ENCODE peak calls at places on chromosomes 16 and 17, in four cellular contexts. One of them, this sample, is unnamed.
A peak's percentile ranks its signal among the peaks of the same experiment; 100 is the strongest.

GRCh38 chr17:77501751-77502625 is 361.2 kb downstream of the SEC14L1 start:
- DNase-seq in GM06990: peak; percentile 9
- DNase-seq in AG04450: no peak
- DNase-seq in dorsolateral prefrontal cortex: peak; percentile 27
- DNase-seq in this sample: no peak

GRCh38 chr17:77499699-77500435 is 359.1 kb downstream of the SEC14L1 start:
- DNase-seq in GM06990: peak; percentile 8
- DNase-seq in AG04450: no peak
- DNase-seq in dorsolateral prefrontal cortex: peak; percentile 35
- DNase-seq in this sample: no peak

GRCh38 chr16:25126820-25127232 is 15.3 kb downstream of the LCMT1 start:
- DNase-seq in GM06990: no peak
- DNase-seq in AG04450: peak; percentile 54
- DNase-seq in dorsolateral prefrontal cortex: peak; percentile 63
- DNase-seq in this sample: peak; percentile 12

GRCh38 chr17:80892900-80893603 is 98.6 kb upstream of the CHMP6 start:
- DNase-seq in GM06990: no peak
- DNase-seq in AG04450: peak; percentile 13
- DNase-seq in dorsolateral prefrontal cortex: no peak
- DNase-seq in this sample: no peak

GRCh38 chr17:3038941-3039340 is 24.5 kb downstream of the OR1D5 start:
- DNase-seq in GM06990: no peak
- DNase-seq in AG04450: no peak
- DNase-seq in dorsolateral prefrontal cortex: no peak
- DNase-seq in this sample: no peak

GRCh38 chr16:72876981-72877373 is 171.0 kb downstream of the ZFHX3 start:
- DNase-seq in GM06990: no peak
- DNase-seq in AG04450: no peak
- DNase-seq in dorsolateral prefrontal cortex: no peak
- DNase-seq in this sample: no peak

GRCh38 chr16:87344931-87345631 is 27.9 kb upstream of the C16orf95 start:
- DNase-seq in GM06990: no peak
- DNase-seq in AG04450: no peak
- DNase-seq in dorsolateral prefrontal cortex: no peak
- DNase-seq in this sample: peak; percentile 21

GRCh38 chr16:54073356-54073755 is 213.2 kb downstream of the IRX3 start:
- DNase-seq in GM06990: no peak
- DNase-seq in AG04450: no peak
- DNase-seq in dorsolateral prefrontal cortex: no peak
- DNase-seq in this sample: no peak

GRCh38 chr16:46690281-46691178 is 1.1 kb downstream of the ORC6 start:
- DNase-seq in GM06990: no peak
- DNase-seq in AG04450: no peak
- DNase-seq in dorsolateral prefrontal cortex: no peak
- DNase-seq in this sample: no peak

GRCh38 chr17:21119247-21119944 is 7.4 kb upstream of the DHRS7B start:
- DNase-seq in GM06990: no peak
- DNase-seq in AG04450: peak; percentile 18
- DNase-seq in dorsolateral prefrontal cortex: peak; percentile 60
- DNase-seq in this sample: peak; percentile 41

GRCh38 chr16:83336630-83337029 is 471.1 kb upstream of the HSBP1 start:
- DNase-seq in GM06990: no peak
- DNase-seq in AG04450: peak; percentile 1
- DNase-seq in dorsolateral prefrontal cortex: no peak
- DNase-seq in this sample: no peak

GRCh38 chr16:84818989-84819643 is 669 bp upstream of the CRISPLD2 start:
- DNase-seq in GM06990: no peak
- DNase-seq in AG04450: no peak
- DNase-seq in dorsolateral prefrontal cortex: no peak
- DNase-seq in this sample: no peak

GRCh38 chr17:27544350-27545131 is 86.4 kb upstream of the LGALS9 start:
- DNase-seq in GM06990: peak; percentile 87
- DNase-seq in AG04450: no peak
- DNase-seq in dorsolateral prefrontal cortex: no peak
- DNase-seq in this sample: no peak

GRCh38 chr17:27633312-27634025 is 2.5 kb downstream of the LGALS9 start:
- DNase-seq in GM06990: no peak
- DNase-seq in AG04450: no peak
- DNase-seq in dorsolateral prefrontal cortex: no peak
- DNase-seq in this sample: no peak

GRCh38 chr17:56172517-56172982 is 19.3 kb downstream of the ANKFN1 start:
- DNase-seq in GM06990: no peak
- DNase-seq in AG04450: no peak
- DNase-seq in dorsolateral prefrontal cortex: no peak
- DNase-seq in this sample: no peak

GRCh38 chr16:19753815-19754643 is 36.0 kb downstream of the IQCK start:
- DNase-seq in GM06990: no peak
- DNase-seq in AG04450: no peak
- DNase-seq in dorsolateral prefrontal cortex: no peak
- DNase-seq in this sample: no peak

GRCh38 chr16:47787695-47788094 is 326.6 kb downstream of the PHKB start:
- DNase-seq in GM06990: no peak
- DNase-seq in AG04450: no peak
- DNase-seq in dorsolateral prefrontal cortex: no peak
- DNase-seq in this sample: no peak

GRCh38 chr17:82671071-82671470 is 22.8 kb upstream of the WDR45B start:
- DNase-seq in GM06990: no peak
- DNase-seq in AG04450: no peak
- DNase-seq in dorsolateral prefrontal cortex: no peak
- DNase-seq in this sample: no peak

GRCh38 chr17:29148257-29148789 is 31.9 kb downstream of the MYO18A start:
- DNase-seq in GM06990: no peak
- DNase-seq in AG04450: no peak
- DNase-seq in dorsolateral prefrontal cortex: no peak
- DNase-seq in this sample: no peak

GRCh38 chr16:50154369-50154947 is 1.4 kb downstream of the TENT4B start:
- DNase-seq in GM06990: no peak
- DNase-seq in AG04450: no peak
- DNase-seq in dorsolateral prefrontal cortex: no peak
- DNase-seq in this sample: no peak

GRCh38 chr17:37478187-37478586 is 11.5 kb upstream of the DUSP14 start:
- DNase-seq in GM06990: no peak
- DNase-seq in AG04450: no peak
- DNase-seq in dorsolateral prefrontal cortex: no peak
- DNase-seq in this sample: no peak

GRCh38 chr17:5533486-5534315 is 47.3 kb downstream of the MIS12 start:
- DNase-seq in GM06990: no peak
- DNase-seq in AG04450: no peak
- DNase-seq in dorsolateral prefrontal cortex: no peak
- DNase-seq in this sample: no peak

GRCh38 chr17:61984826-61985225 is 57.0 kb upstream of the INTS2 start:
- DNase-seq in GM06990: no peak
- DNase-seq in AG04450: no peak
- DNase-seq in dorsolateral prefrontal cortex: no peak
- DNase-seq in this sample: no peak

GRCh38 chr17:39668141-39668924 is at the start of gene PNMT:
- DNase-seq in GM06990: peak; percentile 69
- DNase-seq in AG04450: no peak
- DNase-seq in dorsolateral prefrontal cortex: no peak
- DNase-seq in this sample: peak; percentile 75

GRCh38 chr17:7435676-7436555 is 681 bp downstream of the TMEM102 start:
- DNase-seq in GM06990: peak; percentile 83
- DNase-seq in AG04450: no peak
- DNase-seq in dorsolateral prefrontal cortex: no peak
- DNase-seq in this sample: peak; percentile 78

GRCh38 chr17:7438050-7438614 is 1.2 kb upstream of the FGF11 start:
- DNase-seq in GM06990: peak; percentile 42
- DNase-seq in AG04450: no peak
- DNase-seq in dorsolateral prefrontal cortex: no peak
- DNase-seq in this sample: no peak

GRCh38 chr17:7436556-7437368 is 1.5 kb downstream of the TMEM102 start:
- DNase-seq in GM06990: peak; percentile 89
- DNase-seq in AG04450: no peak
- DNase-seq in dorsolateral prefrontal cortex: peak; percentile 71
- DNase-seq in this sample: peak; percentile 70

GRCh38 chr17:7438656-7439460 is 454 bp upstream of the FGF11 start:
- DNase-seq in GM06990: no peak
- DNase-seq in AG04450: no peak
- DNase-seq in dorsolateral prefrontal cortex: no peak
- DNase-seq in this sample: no peak

DNA sequence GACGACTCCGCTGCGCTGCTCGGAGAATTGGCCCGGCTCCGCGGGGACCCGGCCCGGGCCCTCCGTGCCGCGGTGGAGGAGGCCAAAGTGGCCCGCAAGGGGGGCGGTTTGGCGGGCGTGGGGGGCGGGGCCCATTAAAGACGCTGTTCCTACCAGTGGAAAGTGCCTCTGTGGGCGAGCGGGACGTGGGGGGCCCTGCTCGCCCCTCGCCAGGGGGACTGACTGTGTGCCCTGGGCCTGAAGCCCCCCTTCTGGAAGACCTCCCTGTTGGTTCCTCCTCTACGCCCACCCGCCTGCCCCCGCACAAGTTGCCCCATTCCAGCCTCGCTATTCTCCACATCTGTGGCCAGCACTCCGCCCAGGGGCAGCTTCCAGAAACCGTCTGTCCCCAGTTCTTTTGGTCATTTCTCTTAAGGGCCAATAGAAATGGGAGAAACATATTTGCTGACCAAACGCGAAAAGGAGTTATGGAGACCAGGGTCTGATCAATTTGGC is 1.9 kb upstream of the FGF11 start:
- DNase-seq in GM06990: no peak
- DNase-seq in AG04450: no peak
- DNase-seq in dorsolateral prefrontal cortex: no peak
- DNase-seq in this sample: no peak
- H3K27me3 ChIP-seq in GM06990: no peaks in the 10 kb centered on the region
- H3K27me3 ChIP-seq in AG04450: peaks cover 31% of the 10 kb centered on the region
- H3K27me3 ChIP-seq in dorsolateral prefrontal cortex: peaks cover 57% of the 10 kb centered on the region
- H3K27me3 ChIP-seq in this sample: peaks cover 6% of the 10 kb centered on the region

GRCh38 chr16:80369138-80369537 is 171.7 kb upstream of the DYNLRB2 start:
- DNase-seq in GM06990: no peak
- DNase-seq in AG04450: no peak
- DNase-seq in dorsolateral prefrontal cortex: no peak
- DNase-seq in this sample: no peak

GRCh38 chr16:80362816-80363215 is 178.0 kb upstream of the DYNLRB2 start:
- DNase-seq in GM06990: no peak
- DNase-seq in AG04450: no peak
- DNase-seq in dorsolateral prefrontal cortex: no peak
- DNase-seq in this sample: no peak

GRCh38 chr16:80369559-80369958 is 171.2 kb upstream of the DYNLRB2 start:
- DNase-seq in GM06990: no peak
- DNase-seq in AG04450: peak; percentile 38
- DNase-seq in dorsolateral prefrontal cortex: no peak
- DNase-seq in this sample: no peak

GRCh38 chr16:80366023-80366422 is 174.8 kb upstream of the DYNLRB2 start:
- DNase-seq in GM06990: no peak
- DNase-seq in AG04450: no peak
- DNase-seq in dorsolateral prefrontal cortex: no peak
- DNase-seq in this sample: no peak

GRCh38 chr16:80367037-80367658 is 173.6 kb upstream of the DYNLRB2 start:
- DNase-seq in GM06990: no peak
- DNase-seq in AG04450: no peak
- DNase-seq in dorsolateral prefrontal cortex: no peak
- DNase-seq in this sample: no peak
- TF ChIP-seq CTCF in GM06990: no peak
- TF ChIP-seq CTCF in AG04450: no peak
- TF ChIP-seq CTCF in dorsolateral prefrontal cortex: no peak
- TF ChIP-seq CTCF in this sample: no peak

DNA sequence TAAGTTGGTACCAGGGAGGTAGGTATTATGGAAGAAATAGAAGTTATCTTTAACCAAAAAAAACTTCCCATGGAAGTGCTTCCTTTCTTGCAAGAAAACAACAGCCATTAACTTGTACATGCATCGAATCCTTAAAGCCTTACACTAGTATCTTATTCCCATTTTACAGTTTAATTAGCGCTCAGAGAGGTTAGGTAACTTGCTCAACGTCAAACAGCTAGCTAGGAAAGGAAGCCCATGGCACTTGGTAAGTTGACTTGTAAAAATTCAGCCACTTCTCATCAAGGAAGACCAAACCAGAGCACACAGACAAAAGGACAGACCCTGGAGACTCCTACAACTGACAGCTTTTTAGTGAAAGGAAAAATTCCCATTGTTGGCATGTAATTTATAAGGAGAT is 3.5 kb upstream of the NTAN1 start:
- DNase-seq in GM06990: no peak
- DNase-seq in AG04450: no peak
- DNase-seq in dorsolateral prefrontal cortex: no peak
- DNase-seq in this sample: no peak
- H3K27me3 ChIP-seq in GM06990: no peaks in the 10 kb centered on the region
- H3K27me3 ChIP-seq in AG04450: no peaks in the 10 kb centered on the region
- H3K27me3 ChIP-seq in dorsolateral prefrontal cortex: no peaks in the 10 kb centered on the region
- H3K27me3 ChIP-seq in this sample: no peaks in the 10 kb centered on the region

DNA sequence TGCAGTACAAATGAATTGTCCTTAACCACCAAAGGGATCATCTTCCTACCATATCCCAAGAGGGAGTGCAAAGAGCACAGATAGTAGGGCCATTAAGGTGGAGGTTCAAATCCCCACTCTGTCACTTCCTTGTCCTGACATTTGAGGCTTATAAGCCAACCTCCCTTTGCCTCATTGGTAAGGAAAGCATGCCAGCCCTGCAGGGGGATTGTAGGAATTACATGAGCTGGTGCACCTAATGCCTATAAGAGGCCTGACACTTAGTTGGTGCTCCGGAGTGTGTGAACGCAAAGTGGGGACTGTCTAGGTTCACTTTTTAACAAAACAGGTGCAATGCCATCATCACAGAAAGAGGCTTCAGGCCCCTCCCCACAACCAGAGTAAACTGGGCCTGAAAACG is 374.4 kb downstream of the SNX29 start:
- DNase-seq in GM06990: no peak
- DNase-seq in AG04450: no peak
- DNase-seq in dorsolateral prefrontal cortex: no peak
- DNase-seq in this sample: no peak
- TF ChIP-seq CTCF in GM06990: no peak
- TF ChIP-seq CTCF in AG04450: no peak
- TF ChIP-seq CTCF in dorsolateral prefrontal cortex: no peak
- TF ChIP-seq CTCF in this sample: no peak

GRCh38 chr16:1525871-1526607 is 7.4 kb upstream of the TMEM204 start:
- DNase-seq in GM06990: no peak
- DNase-seq in AG04450: no peak
- DNase-seq in dorsolateral prefrontal cortex: no peak
- DNase-seq in this sample: peak; percentile 74
- H3K27me3 ChIP-seq in GM06990: no peaks in the 10 kb centered on the region
- H3K27me3 ChIP-seq in AG04450: no peaks in the 10 kb centered on the region
- H3K27me3 ChIP-seq in dorsolateral prefrontal cortex: no peaks in the 10 kb centered on the region
- H3K27me3 ChIP-seq in this sample: no peaks in the 10 kb centered on the region

DNA sequence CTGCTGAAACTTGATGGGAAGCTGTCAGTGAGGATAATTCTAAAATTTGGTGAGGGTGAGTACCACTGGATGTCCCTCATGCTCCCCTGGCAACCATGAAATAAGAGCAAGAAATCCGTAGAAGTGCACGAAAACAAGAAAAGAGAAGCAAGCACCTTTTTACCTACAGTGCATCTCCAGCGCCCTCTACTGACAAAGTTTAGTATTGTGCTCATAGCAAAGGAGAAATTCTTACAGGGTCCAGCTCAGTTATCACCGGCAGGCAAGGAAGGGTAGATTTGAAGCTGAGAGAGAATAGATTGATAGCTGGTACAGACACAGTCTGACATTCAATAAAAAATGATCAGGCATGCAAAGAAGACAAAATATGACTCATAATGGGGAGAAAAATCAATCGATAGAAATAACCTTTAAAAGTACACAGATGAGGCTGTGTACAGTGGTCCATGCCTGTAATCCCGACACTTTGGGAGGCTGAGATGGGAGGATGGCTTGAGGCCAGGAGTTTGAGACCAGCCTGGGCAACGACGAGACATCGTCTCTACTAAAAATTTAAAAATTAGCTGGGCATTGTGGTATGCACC is 28.3 kb upstream of the TEX2 start:
- DNase-seq in GM06990: no peak
- DNase-seq in AG04450: no peak
- DNase-seq in dorsolateral prefrontal cortex: no peak
- DNase-seq in this sample: no peak
- TF ChIP-seq CTCF in GM06990: peak; percentile 54
- TF ChIP-seq CTCF in AG04450: peak; percentile 40
- TF ChIP-seq CTCF in dorsolateral prefrontal cortex: no peak
- TF ChIP-seq CTCF in this sample: no peak

This sample was measured in CD8-positive, alpha-beta T cell.